ENCODE peak calls at places on chromosomes 1 and 21, in seven cellular contexts. One of them, this sample, is unnamed.

GRCh38 chr1:208178091-208178529 is 66.1 kb downstream of the PLXNA2 start:
- DNase-seq in AG04450: no peak
- DNase-seq in PC-3: peak
- DNase-seq in PC-9: peak
- DNase-seq in AG09309: no peak
- DNase-seq in AG10803: no peak
- DNase-seq in A549: no peak
- DNase-seq in this sample: no peak

GRCh38 chr1:168360151-168360550 is 79.5 kb downstream of the TBX19 start:
- DNase-seq in AG04450: no peak
- DNase-seq in AG10803: peak
- DNase-seq in A549: no peak
- DNase-seq in AG09309: no peak
- DNase-seq in PC-9: no peak
- DNase-seq in PC-3: no peak
- DNase-seq in this sample: no peak

GRCh38 chr1:4212796-4213195 is 312.7 kb upstream of the C1orf174 start:
- DNase-seq in AG10803: no peak
- DNase-seq in PC-9: no peak
- DNase-seq in AG04450: no peak
- DNase-seq in A549: no peak
- DNase-seq in PC-3: no peak
- DNase-seq in AG09309: no peak
- DNase-seq in this sample: no peak

GRCh38 chr1:76668046-76668445 is 199.2 kb upstream of the ST6GALNAC5 start:
- DNase-seq in A549: no peak
- DNase-seq in AG09309: no peak
- DNase-seq in AG10803: no peak
- DNase-seq in PC-3: no peak
- DNase-seq in AG04450: no peak
- DNase-seq in PC-9: no peak
- DNase-seq in this sample: no peak

GRCh38 chr1:69290266-69290665 is 277.5 kb upstream of the LRRC7 start:
- DNase-seq in A549: no peak
- DNase-seq in AG04450: no peak
- DNase-seq in AG09309: no peak
- DNase-seq in AG10803: no peak
- DNase-seq in PC-9: no peak
- DNase-seq in PC-3: no peak
- DNase-seq in this sample: peak

GRCh38 chr1:46983825-46984586 is 39.5 kb upstream of the CYP4X1 start:
- DNase-seq in PC-9: no peak
- DNase-seq in PC-3: no peak
- DNase-seq in AG09309: no peak
- DNase-seq in A549: no peak
- DNase-seq in AG04450: no peak
- DNase-seq in AG10803: no peak
- DNase-seq in this sample: no peak

GRCh38 chr1:40606978-40607377 is 58.5 kb downstream of the RIMS3 start:
- DNase-seq in PC-3: no peak
- DNase-seq in PC-9: no peak
- DNase-seq in AG04450: no peak
- DNase-seq in A549: no peak
- DNase-seq in AG10803: no peak
- DNase-seq in AG09309: no peak
- DNase-seq in this sample: no peak

GRCh38 chr1:203463469-203464062 is 12.0 kb upstream of the PRELP start:
- DNase-seq in AG04450: no peak
- DNase-seq in A549: no peak
- DNase-seq in AG09309: no peak
- DNase-seq in PC-9: no peak
- DNase-seq in PC-3: peak
- DNase-seq in AG10803: peak
- DNase-seq in this sample: peak

GRCh38 chr1:226541231-226541630 is 7.3 kb upstream of the STUM start:
- DNase-seq in PC-9: no peak
- DNase-seq in AG09309: no peak
- DNase-seq in A549: no peak
- DNase-seq in AG10803: no peak
- DNase-seq in PC-3: no peak
- DNase-seq in AG04450: no peak
- DNase-seq in this sample: no peak

GRCh38 chr1:229225331-229225782 is 45.6 kb upstream of the RAB4A start:
- DNase-seq in PC-3: peak
- DNase-seq in AG04450: no peak
- DNase-seq in PC-9: no peak
- DNase-seq in AG09309: no peak
- DNase-seq in A549: no peak
- DNase-seq in AG10803: no peak
- DNase-seq in this sample: no peak

GRCh38 chr1:36239941-36240637 is 15.8 kb downstream of the THRAP3 start:
- DNase-seq in A549: no peak
- DNase-seq in PC-3: no peak
- DNase-seq in AG10803: no peak
- DNase-seq in PC-9: no peak
- DNase-seq in AG09309: no peak
- DNase-seq in AG04450: no peak
- DNase-seq in this sample: no peak

GRCh38 chr1:39491146-39491921 is at the start of gene BMP8A:
- DNase-seq in PC-9: peak
- DNase-seq in AG10803: no peak
- DNase-seq in AG09309: no peak
- DNase-seq in A549: peak
- DNase-seq in PC-3: peak
- DNase-seq in AG04450: no peak
- DNase-seq in this sample: no peak

GRCh38 chr1:209266590-209267172 is 316.8 kb upstream of the CAMK1G start:
- DNase-seq in AG10803: no peak
- DNase-seq in AG09309: peak
- DNase-seq in PC-9: peak
- DNase-seq in A549: no peak
- DNase-seq in AG04450: no peak
- DNase-seq in PC-3: peak
- DNase-seq in this sample: peak

GRCh38 chr1:196259291-196259690 is 348.9 kb downstream of the KCNT2 start:
- DNase-seq in PC-3: no peak
- DNase-seq in AG10803: no peak
- DNase-seq in AG09309: no peak
- DNase-seq in AG04450: no peak
- DNase-seq in A549: no peak
- DNase-seq in PC-9: no peak
- DNase-seq in this sample: no peak

GRCh38 chr1:14156543-14156942 is 441.9 kb upstream of the KAZN start:
- DNase-seq in AG04450: no peak
- DNase-seq in PC-3: no peak
- DNase-seq in AG10803: no peak
- DNase-seq in PC-9: no peak
- DNase-seq in AG09309: no peak
- DNase-seq in A549: no peak
- DNase-seq in this sample: no peak

GRCh38 chr1:216303690-216304089 is 119.6 kb downstream of the USH2A start:
- DNase-seq in PC-9: no peak
- DNase-seq in PC-3: peak
- DNase-seq in AG04450: no peak
- DNase-seq in A549: no peak
- DNase-seq in AG09309: no peak
- DNase-seq in AG10803: no peak
- DNase-seq in this sample: no peak

GRCh38 chr1:224430511-224431113 is 4.0 kb downstream of the WDR26 start:
- DNase-seq in AG09309: no peak
- DNase-seq in A549: peak
- DNase-seq in AG04450: no peak
- DNase-seq in PC-9: no peak
- DNase-seq in PC-3: peak
- DNase-seq in AG10803: peak
- DNase-seq in this sample: no peak

GRCh38 chr1:113479713-113480676 is 89.7 kb downstream of the MAGI3 start:
- DNase-seq in A549: no peak
- DNase-seq in PC-3: peak
- DNase-seq in AG04450: no peak
- DNase-seq in AG10803: no peak
- DNase-seq in PC-9: no peak
- DNase-seq in AG09309: no peak
- DNase-seq in this sample: no peak

GRCh38 chr1:229209816-229210215 is 61.1 kb upstream of the RAB4A start:
- DNase-seq in AG04450: peak
- DNase-seq in A549: no peak
- DNase-seq in PC-3: no peak
- DNase-seq in AG09309: peak
- DNase-seq in AG10803: peak
- DNase-seq in PC-9: no peak
- DNase-seq in this sample: no peak

GRCh38 chr1:36081926-36082485 is 1.9 kb upstream of the TEKT2 start:
- DNase-seq in A549: no peak
- DNase-seq in PC-9: no peak
- DNase-seq in PC-3: no peak
- DNase-seq in AG10803: no peak
- DNase-seq in AG04450: no peak
- DNase-seq in AG09309: no peak
- DNase-seq in this sample: no peak

GRCh38 chr1:56077223-56077622 is 502.1 kb downstream of the PLPP3 start:
- DNase-seq in PC-9: no peak
- DNase-seq in PC-3: no peak
- DNase-seq in AG09309: no peak
- DNase-seq in A549: no peak
- DNase-seq in AG04450: no peak
- DNase-seq in AG10803: peak
- DNase-seq in this sample: no peak

DNA sequence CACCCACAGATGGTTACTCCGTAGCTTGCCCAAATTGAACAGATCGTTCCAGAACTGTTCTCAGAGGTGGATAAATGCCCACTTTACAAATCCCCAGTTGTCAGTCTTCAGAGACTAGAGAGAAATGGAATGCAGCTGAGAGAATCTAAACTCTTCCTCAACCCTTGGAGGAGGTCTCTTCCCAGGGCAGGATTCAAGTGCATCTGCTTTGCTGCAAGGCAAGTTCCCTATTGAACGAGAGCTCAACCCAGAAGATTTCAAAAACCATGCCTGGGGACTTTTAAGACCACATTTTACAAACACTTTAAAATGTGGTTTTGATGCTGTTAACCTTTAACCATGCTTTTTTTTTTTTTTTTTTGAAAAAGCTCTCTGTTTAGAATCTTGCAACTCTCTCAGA is 987.9 kb upstream of the ADAMTS5 start:
- DNase-seq in PC-9: no peak
- DNase-seq in PC-3: no peak
- DNase-seq in AG10803: peak
- DNase-seq in AG09309: peak
- DNase-seq in A549: no peak
- DNase-seq in AG04450: peak
- DNase-seq in this sample: no peak
- TF ChIP-seq CTCF in PC-9: no peak
- TF ChIP-seq CTCF in PC-3: no peak
- TF ChIP-seq CTCF in AG10803: no peak
- TF ChIP-seq CTCF in AG09309: no peak
- TF ChIP-seq CTCF in A549: no peak
- TF ChIP-seq CTCF in AG04450: no peak
- TF ChIP-seq CTCF in this sample: no peak

DNA sequence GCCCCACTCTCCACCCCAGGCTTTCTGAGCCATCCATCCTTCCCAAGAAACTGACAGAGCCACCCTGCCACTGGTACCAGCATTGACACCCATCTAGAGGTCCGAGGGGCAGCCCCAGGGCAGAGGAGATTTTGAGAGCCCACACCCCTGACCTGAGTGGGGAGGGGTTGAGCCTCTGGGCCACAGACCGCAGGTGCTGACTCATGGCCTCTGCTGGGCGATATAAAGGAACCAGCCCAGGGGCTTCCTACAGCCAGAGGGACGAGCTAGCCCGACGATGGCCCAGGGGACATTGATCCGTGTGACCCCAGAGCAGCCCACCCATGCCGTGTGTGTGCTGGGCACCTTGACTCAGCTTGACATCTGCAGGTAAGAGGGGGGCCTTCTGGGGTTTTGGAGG is at the start of gene PADI4:
- DNase-seq in AG09309: no peak
- DNase-seq in PC-3: no peak
- DNase-seq in AG04450: no peak
- DNase-seq in A549: no peak
- DNase-seq in AG10803: no peak
- DNase-seq in PC-9: peak
- DNase-seq in this sample: no peak
- H3K4me3 ChIP-seq in AG09309: no peak
- H3K4me3 ChIP-seq in PC-3: no peak
- H3K4me3 ChIP-seq in AG04450: no peak
- H3K4me3 ChIP-seq in A549: no peak
- H3K4me3 ChIP-seq in AG10803: no peak
- H3K4me3 ChIP-seq in PC-9: peak
- H3K4me3 ChIP-seq in this sample: no peak

GRCh38 chr1:167339405-167339804 is 118.7 kb downstream of the POU2F1 start:
- DNase-seq in AG09309: no peak
- DNase-seq in AG04450: no peak
- DNase-seq in A549: no peak
- DNase-seq in PC-3: no peak
- DNase-seq in PC-9: no peak
- DNase-seq in AG10803: no peak
- DNase-seq in this sample: no peak

GRCh38 chr1:167344605-167345385 is 124.1 kb downstream of the POU2F1 start:
- DNase-seq in PC-3: no peak
- DNase-seq in A549: no peak
- DNase-seq in AG04450: no peak
- DNase-seq in PC-9: no peak
- DNase-seq in AG09309: no peak
- DNase-seq in AG10803: no peak
- DNase-seq in this sample: no peak

GRCh38 chr1:167344112-167344511 is 123.4 kb downstream of the POU2F1 start:
- DNase-seq in AG10803: peak
- DNase-seq in AG09309: no peak
- DNase-seq in A549: no peak
- DNase-seq in PC-9: no peak
- DNase-seq in PC-3: no peak
- DNase-seq in AG04450: no peak
- DNase-seq in this sample: no peak

GRCh38 chr1:167345386-167345733 is 124.7 kb downstream of the POU2F1 start:
- DNase-seq in PC-9: no peak
- DNase-seq in AG09309: no peak
- DNase-seq in AG10803: no peak
- DNase-seq in PC-3: no peak
- DNase-seq in A549: no peak
- DNase-seq in AG04450: no peak
- DNase-seq in this sample: no peak

DNA sequence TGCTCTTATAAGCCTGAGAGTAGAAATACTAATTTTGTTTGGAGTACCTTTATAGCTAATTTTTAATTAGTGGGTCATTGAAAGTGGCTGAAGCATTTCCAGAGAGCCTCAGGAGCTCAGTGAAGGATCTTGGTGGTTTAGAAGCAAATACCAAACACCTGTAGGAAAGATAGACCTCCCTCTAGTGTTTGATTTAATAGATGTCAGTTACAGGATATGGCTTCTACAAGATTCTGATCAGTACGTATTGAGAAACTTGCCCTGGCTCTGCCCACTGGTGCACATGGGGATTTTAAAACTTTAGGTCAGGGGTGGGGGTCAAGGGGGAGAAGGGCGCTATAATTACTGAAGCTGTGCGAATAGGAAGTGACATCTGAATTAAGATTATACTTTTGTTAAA is 122.2 kb downstream of the POU2F1 start:
- DNase-seq in AG10803: no peak
- DNase-seq in AG09309: no peak
- DNase-seq in A549: peak
- DNase-seq in PC-9: no peak
- DNase-seq in PC-3: peak
- DNase-seq in AG04450: no peak
- DNase-seq in this sample: no peak
- TF ChIP-seq CTCF in AG10803: no peak
- TF ChIP-seq CTCF in AG09309: no peak
- TF ChIP-seq CTCF in A549: peak
- TF ChIP-seq CTCF in PC-9: peak
- TF ChIP-seq CTCF in PC-3: peak
- TF ChIP-seq CTCF in AG04450: no peak
- TF ChIP-seq CTCF in this sample: peak

GRCh38 chr1:8420318-8420717 is 102.4 kb downstream of the SLC45A1 start:
- DNase-seq in AG09309: no peak
- DNase-seq in AG10803: no peak
- DNase-seq in AG04450: no peak
- DNase-seq in A549: no peak
- DNase-seq in PC-9: no peak
- DNase-seq in PC-3: no peak
- DNase-seq in this sample: no peak
- H3K4me3 ChIP-seq in AG09309: peak
- H3K4me3 ChIP-seq in AG10803: peak
- H3K4me3 ChIP-seq in AG04450: peak
- H3K4me3 ChIP-seq in A549: no peak
- H3K4me3 ChIP-seq in PC-9: no peak
- H3K4me3 ChIP-seq in PC-3: peak
- H3K4me3 ChIP-seq in this sample: peak

This sample was measured in retinal pigment epithelial cell.